ENCODE peak calls at places on chromosomes 6 and 20, in six cellular contexts. C is right atrium auricular region; W is transverse colon; E is Karpas-422; U is mesenchymal stem cell; I is CD4-positive, CD25-positive, alpha-beta regulatory T cell. N is an unnamed sample.
A peak's percentile ranks its signal among the peaks of the same experiment; 100 is the strongest.

GRCh38 chr20:57425150-57426013 is 34.2 kb downstream of the RBM38 start:
- DNase-seq in C (no peak), W (no peak), E (peak; percentile 56), U (no peak), I (no peak), N (no peak)

GRCh38 chr20:50333856-50334255 is 143.2 kb downstream of the CEBPB start:
- DNase-seq in C (no peak), W (no peak), E (no peak), U (peak; percentile 63), I (no peak), N (no peak)

GRCh38 chr6:2026133-2026532 is 219.3 kb downstream of the GMDS start:
- DNase-seq in C (no peak), W (no peak), E (no peak), U (no peak), I (no peak), N (no peak)

GRCh38 chr6:14046476-14047068 is 71.0 kb upstream of the CD83 start:
- DNase-seq in C (no peak), W (peak; percentile 32), E (peak; percentile 75), U (peak; percentile 51), I (peak; percentile 6), N (no peak)

GRCh38 chr6:133809406-133809805 is 79.5 kb upstream of the TCF21 start:
- DNase-seq in C (no peak), W (no peak), E (no peak), U (peak; percentile 32), I (no peak), N (no peak)

GRCh38 chr6:48243071-48243470 is 132.1 kb upstream of the PTCHD4 start:
- DNase-seq in C (no peak), W (no peak), E (no peak), U (no peak), I (no peak), N (no peak)

GRCh38 chr6:6599468-6599873 is 11.0 kb downstream of the LY86 start:
- DNase-seq in C (no peak), W (peak; percentile 13), E (no peak), U (no peak), I (no peak), N (no peak)

GRCh38 chr6:42095776-42096541 is 45.6 kb downstream of the TAF8 start:
- DNase-seq in C (no peak), W (no peak), E (no peak), U (no peak), I (no peak), N (no peak)

GRCh38 chr6:19465240-19465639 is 371.9 kb upstream of the ID4 start:
- DNase-seq in C (no peak), W (no peak), E (no peak), U (peak; percentile 15), I (no peak), N (no peak)

GRCh38 chr20:47400685-47401084 is 44.2 kb upstream of the ZMYND8 start:
- DNase-seq in C (no peak), W (no peak), E (peak; percentile 85), U (no peak), I (no peak), N (no peak)

GRCh38 chr6:118588626-118589025 is 40.5 kb downstream of the PLN start:
- DNase-seq in C (no peak), W (no peak), E (no peak), U (no peak), I (no peak), N (no peak)

GRCh38 chr6:165805067-165805525 is 142.1 kb upstream of the PDE10A start:
- DNase-seq in C (no peak), W (no peak), E (no peak), U (no peak), I (no peak), N (no peak)

GRCh38 chr6:42402184-42402583 is 49.5 kb downstream of the TRERF1 start:
- DNase-seq in C (no peak), W (no peak), E (no peak), U (peak; percentile 71), I (peak; percentile 6), N (no peak)

GRCh38 chr6:87183687-87184086 is 28.3 kb downstream of the ZNF292 start:
- DNase-seq in C (no peak), W (no peak), E (no peak), U (no peak), I (no peak), N (no peak)

GRCh38 chr6:41693281-41693838 is 42.0 kb downstream of the TFEB start:
- DNase-seq in C (no peak), W (no peak), E (no peak), U (no peak), I (no peak), N (no peak)

GRCh38 chr6:27494987-27495385 is 22.1 kb upstream of the ZNF184 start:
- DNase-seq in C (no peak), W (no peak), E (no peak), U (no peak), I (no peak), N (no peak)

GRCh38 chr20:235891-236290 is 8.8 kb downstream of the DEFB129 start:
- DNase-seq in C (no peak), W (no peak), E (no peak), U (no peak), I (no peak), N (no peak)

GRCh38 chr20:41175727-41176330 is 38.5 kb downstream of the PLCG1 start:
- DNase-seq in C (peak; percentile 38), W (no peak), E (no peak), U (no peak), I (no peak), N (no peak)

GRCh38 chr6:51398793-51399192 is 580.1 kb downstream of the TFAP2B start:
- DNase-seq in C (no peak), W (no peak), E (peak; percentile 67), U (no peak), I (no peak), N (no peak)

GRCh38 chr20:14915356-14915755 is 577.9 kb upstream of the FLRT3 start:
- DNase-seq in C (no peak), W (no peak), E (no peak), U (peak; percentile 22), I (no peak), N (no peak)

GRCh38 chr20:10504893-10505292 is 69.8 kb downstream of the SLX4IP start:
- DNase-seq in C (no peak), W (no peak), E (no peak), U (peak; percentile 83), I (no peak), N (no peak)

GRCh38 chr6:109720336-109720735 is 29.2 kb downstream of the FIG4 start:
- DNase-seq in C (no peak), W (no peak), E (no peak), U (no peak), I (no peak), N (no peak)

GRCh38 chr6:16739329-16739801 is 21.9 kb downstream of the ATXN1 start:
- DNase-seq in C (no peak), W (no peak), E (no peak), U (peak; percentile 63), I (no peak), N (no peak)

GRCh38 chr6:89682991-89683390 is 44.4 kb upstream of the LYRM2 start:
- DNase-seq in C (no peak), W (no peak), E (no peak), U (no peak), I (no peak), N (no peak)

GRCh38 chr6:33908025-33908424 is 104.2 kb upstream of the MLN start:
- DNase-seq in C (no peak), W (no peak), E (no peak), U (no peak), I (no peak), N (no peak)

GRCh38 chr6:33904050-33904827 is 100.4 kb upstream of the MLN start:
- DNase-seq in C (no peak), W (peak; percentile 48), E (no peak), U (no peak), I (peak; percentile 23), N (peak; percentile 70)

GRCh38 chr6:33905081-33905609 is 101.3 kb upstream of the MLN start:
- DNase-seq in C (no peak), W (no peak), E (no peak), U (no peak), I (peak; percentile 20), N (peak; percentile 79)

GRCh38 chr6:33907227-33907626 is 103.4 kb upstream of the MLN start:
- DNase-seq in C (no peak), W (no peak), E (no peak), U (no peak), I (no peak), N (no peak)

GRCh38 chr6:33906413-33906812 is 102.6 kb upstream of the MLN start:
- DNase-seq in C (no peak), W (no peak), E (no peak), U (no peak), I (no peak), N (no peak)
- H3K27ac ChIP-seq in C (no peak overlapping the region), W (no peak overlapping the region), E (no peak overlapping the region), U (no peak overlapping the region), I (peak overlapping the region; percentile 72), N (peak overlapping the region; percentile 77)

GRCh38 chr6:136792945-136793289 is 640 bp upstream of the MAP3K5 start:
- DNase-seq in C (peak; percentile 93), W (peak; percentile 96), E (peak; percentile 95), U (peak; percentile 92), I (peak; percentile 82), N (peak; percentile 94)
- H3K4me3 ChIP-seq in C (peak overlapping the region; percentile 68), W (peak overlapping the region; percentile 75), E (peak overlapping the region; percentile 76), U (peak overlapping the region; percentile 94), I (peak overlapping the region; percentile 70), N (peak overlapping the region; percentile 100)

DNA sequence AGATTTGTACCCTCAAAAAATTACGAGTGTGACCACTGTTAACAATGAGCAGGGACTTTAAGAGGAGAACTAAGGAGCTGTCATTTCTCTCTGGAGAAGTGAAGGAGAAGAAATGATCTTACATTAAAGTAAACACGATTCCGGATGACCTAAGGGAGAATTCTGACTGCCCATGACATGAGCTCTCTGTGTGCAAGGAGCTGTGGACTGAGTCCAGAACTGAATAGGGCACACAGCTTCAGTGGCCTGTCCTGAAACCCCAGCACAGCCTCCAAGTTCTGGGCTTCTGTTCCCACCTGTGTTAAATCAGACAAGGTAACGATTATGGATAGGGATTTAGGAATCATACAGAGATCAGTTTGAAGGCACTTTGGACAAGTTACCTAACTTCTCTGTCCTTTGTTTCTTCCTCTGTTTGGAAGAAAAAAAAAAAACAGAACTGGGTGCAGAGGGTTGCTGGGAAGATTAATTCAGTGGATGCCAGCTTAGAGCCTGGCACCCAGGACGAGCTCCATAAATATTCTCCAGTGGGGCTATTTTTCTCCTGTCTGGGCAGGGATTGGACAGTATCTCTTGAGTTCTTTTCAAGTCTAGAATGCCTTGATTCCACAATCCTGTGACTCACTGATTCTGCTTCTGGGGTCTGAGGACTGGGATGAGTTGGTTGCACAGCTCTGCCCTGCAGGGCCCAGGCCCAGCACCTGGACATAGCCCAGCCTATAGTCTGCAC is 65.7 kb downstream of the MRPL14 start:
- DNase-seq in C (no peak), W (no peak), E (no peak), U (peak; percentile 83), I (no peak), N (no peak)
- H3K4me1 ChIP-seq in C (no peaks in the 10 kb centered on the region), W (peaks cover 32% of the 10 kb centered on the region), E (peaks cover 5% of the 10 kb centered on the region), U (peaks cover 49% of the 10 kb centered on the region), I (no peaks in the 10 kb centered on the region), N (no peaks in the 10 kb centered on the region)

DNA sequence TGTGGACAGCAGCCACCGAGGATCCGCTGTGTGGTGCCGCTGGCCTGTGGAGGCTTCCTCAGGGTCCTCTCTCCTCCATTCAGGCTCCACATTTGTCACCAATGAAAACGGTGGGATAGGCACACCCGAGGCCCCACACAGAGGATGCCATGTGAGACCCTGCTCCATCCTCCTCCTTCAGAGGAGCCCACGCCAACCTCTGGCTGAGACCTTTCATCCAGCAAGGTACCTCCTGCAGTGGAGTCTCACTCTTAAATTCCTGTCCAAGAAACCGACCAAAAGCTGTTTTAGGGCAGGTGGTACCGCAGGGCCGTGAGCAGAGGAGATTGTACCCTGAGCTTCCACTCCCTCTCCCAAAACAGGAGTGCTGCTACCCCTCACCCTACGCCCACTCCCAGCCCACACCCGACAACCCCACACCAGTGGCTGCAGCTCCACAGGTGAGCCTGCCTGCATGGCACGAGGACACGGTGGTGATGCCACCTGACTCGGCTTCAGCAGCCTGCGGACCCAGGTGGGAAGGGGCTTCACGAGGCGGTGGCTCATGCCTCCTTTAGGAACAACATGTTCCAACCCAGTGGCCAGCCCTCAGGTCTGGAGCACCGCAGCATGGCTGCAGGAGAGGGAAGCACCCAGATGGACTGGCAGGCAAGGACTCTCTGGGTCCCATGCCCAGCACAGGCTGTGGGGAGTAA is 237.6 kb upstream of the AFDN start:
- DNase-seq in C (peak; percentile 52), W (no peak), E (no peak), U (no peak), I (no peak), N (no peak)
- H3K27ac ChIP-seq in C (no peak overlapping the region), W (no peak overlapping the region), E (no peak overlapping the region), U (no peak overlapping the region), I (no peak overlapping the region), N (no peak overlapping the region)

N was measured in naive thymus-derived CD4-positive, alpha-beta T cell.